ENCODE peak calls at places on chromosome 20, in four cellular contexts. K is transverse colon, M is HepG2, P is stomach. L is an unnamed sample.
A peak's percentile ranks its signal among the peaks of the same experiment; 100 is the strongest.

GRCh38 chr20:39473533-39473932 is 511.4 kb downstream of the DHX35 start:
- DNase-seq in K (no peak), P (no peak), M (no peak), L (no peak)

GRCh38 chr20:60204601-60205000 is 246.4 kb downstream of the CDH26 start:
- DNase-seq in M (no peak), P (no peak), K (no peak), L (no peak)

GRCh38 chr20:16236589-16237241 is 336.5 kb downstream of the KIF16B start:
- DNase-seq in P (no peak), K (no peak), M (no peak), L (no peak)

GRCh38 chr20:32443386-32443974 is 85.3 kb downstream of the ASXL1 start:
- DNase-seq in K (peak; percentile 4), M (no peak), P (no peak), L (no peak)

GRCh38 chr20:17533396-17533795 is 2.2 kb upstream of the BFSP1 start:
- DNase-seq in M (peak; percentile 71), K (no peak), P (no peak), L (no peak)

GRCh38 chr20:3686867-3687321 is 5.1 kb upstream of the ADAM33 start:
- DNase-seq in K (peak; percentile 81), P (peak; percentile 52), M (no peak), L (peak; percentile 93)

GRCh38 chr20:52747736-52748135 is 224.4 kb upstream of the TSHZ2 start:
- DNase-seq in P (no peak), K (no peak), M (peak; percentile 37), L (no peak)

GRCh38 chr20:12130781-12131180 is 213.1 kb downstream of the BTBD3 start:
- DNase-seq in P (no peak), K (no peak), M (no peak), L (no peak)

GRCh38 chr20:25017257-25017803 is 24.8 kb upstream of the APMAP start:
- DNase-seq in P (peak; percentile 98), K (peak; percentile 74), M (peak; percentile 64), L (no peak)

GRCh38 chr20:37523012-37523391 is 2.0 kb downstream of the NNAT start:
- DNase-seq in K (no peak), P (peak; percentile 25), M (no peak), L (no peak)

GRCh38 chr20:33914871-33915270 is 78.8 kb upstream of the RALY start:
- DNase-seq in K (no peak), P (no peak), M (peak; percentile 51), L (no peak)

GRCh38 chr20:3843490-3843889 is 3.1 kb upstream of the MAVS start:
- DNase-seq in M (peak; percentile 69), P (no peak), K (peak; percentile 42), L (no peak)

GRCh38 chr20:48784273-48784641 is 43.5 kb downstream of the PREX1 start:
- DNase-seq in M (no peak), P (no peak), K (no peak), L (no peak)

GRCh38 chr20:24477831-24478547 is 8.6 kb downstream of the SYNDIG1 start:
- DNase-seq in M (no peak), K (no peak), P (no peak), L (no peak)

GRCh38 chr20:15917333-15917732 is 655.9 kb downstream of the KIF16B start:
- DNase-seq in P (no peak), M (no peak), K (no peak), L (no peak)

GRCh38 chr20:62699741-62700140 is 8.9 kb upstream of the NTSR1 start:
- DNase-seq in K (no peak), M (no peak), P (no peak), L (no peak)

DNA sequence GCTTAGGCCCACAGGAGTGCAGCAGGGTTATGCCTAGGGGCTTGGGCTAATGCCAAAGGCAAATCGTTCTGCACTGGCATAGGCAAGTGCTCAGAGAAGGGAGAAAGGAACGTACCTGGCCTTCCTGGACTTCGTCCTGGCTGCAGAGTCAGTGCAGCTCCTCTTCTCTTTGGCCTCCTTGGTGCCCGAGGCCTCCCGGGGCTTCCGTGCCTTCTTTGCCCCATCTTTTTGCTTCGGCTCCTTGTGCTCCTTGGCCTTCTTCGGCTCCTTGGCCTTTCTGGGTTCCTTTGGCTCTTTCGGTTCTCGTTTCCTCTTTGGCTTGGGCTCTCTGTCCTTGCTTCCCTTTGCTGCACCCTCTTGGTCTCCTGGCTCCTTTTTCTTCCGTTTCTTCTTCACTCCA is 85.2 kb downstream of the CHD6 start:
- DNase-seq in M (no peak), P (no peak), K (no peak), L (no peak)
- H3K4me1 ChIP-seq in M (peaks cover 53% of the 10 kb centered on the region), P (peaks cover 6% of the 10 kb centered on the region), K (no peaks in the 10 kb centered on the region), L (no peaks in the 10 kb centered on the region)

GRCh38 chr20:50399003-50399916 is 110.9 kb upstream of the PTPN1 start:
- DNase-seq in M (peak; percentile 99), P (peak; percentile 51), K (peak; percentile 45), L (peak; percentile 63)

GRCh38 chr20:50400705-50401045 is 109.5 kb upstream of the PTPN1 start:
- DNase-seq in M (no peak), P (no peak), K (no peak), L (no peak)

GRCh38 chr20:50401047-50401586 is 109.1 kb upstream of the PTPN1 start:
- DNase-seq in P (no peak), M (no peak), K (no peak), L (no peak)

GRCh38 chr20:50398471-50399002 is 111.6 kb upstream of the PTPN1 start:
- DNase-seq in P (no peak), M (no peak), K (no peak), L (no peak)

GRCh38 chr20:50399917-50400704 is 110.1 kb upstream of the PTPN1 start:
- DNase-seq in K (no peak), M (peak; percentile 99), P (peak; percentile 71), L (no peak)
- TF ChIP-seq EP300 in K (no peak), M (peak; percentile 99), P (no peak), L (no peak)

DNA sequence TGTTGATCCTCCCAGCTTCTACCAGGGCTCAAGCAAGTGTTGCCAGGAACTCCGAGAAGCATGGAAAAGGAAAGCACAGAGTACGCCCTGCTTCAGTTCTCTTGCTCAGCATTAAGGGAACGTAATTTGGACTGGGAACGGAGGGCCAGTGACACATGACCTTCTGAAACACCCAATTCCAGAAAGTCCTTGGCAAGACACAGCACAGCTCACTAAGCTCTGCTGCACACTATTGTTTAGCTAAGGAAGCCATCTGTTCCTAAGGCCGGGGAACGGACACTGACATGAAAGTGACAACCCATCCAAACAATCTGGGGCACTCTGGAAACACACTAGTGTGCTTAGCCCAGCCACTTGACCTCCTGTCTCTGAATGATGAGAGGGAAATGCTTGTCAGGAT is 56.9 kb upstream of the NXT1 start:
- DNase-seq in M (no peak), K (peak; percentile 26), P (no peak), L (no peak)
- H3K27ac ChIP-seq in M (no peak overlapping the region), K (peak overlapping the region; percentile 55), P (peak overlapping the region; percentile 79), L (no peak overlapping the region)

GRCh38 chr20:21509597-21510331 is 4.1 kb downstream of the NKX2-2 start:
- DNase-seq in M (no peak), P (no peak), K (no peak), L (peak; percentile 22)
- H3K4me1 ChIP-seq in M (peaks cover 21% of the 10 kb centered on the region), P (peaks cover 66% of the 10 kb centered on the region), K (peaks cover 57% of the 10 kb centered on the region), L (peaks cover 10% of the 10 kb centered on the region)

DNA sequence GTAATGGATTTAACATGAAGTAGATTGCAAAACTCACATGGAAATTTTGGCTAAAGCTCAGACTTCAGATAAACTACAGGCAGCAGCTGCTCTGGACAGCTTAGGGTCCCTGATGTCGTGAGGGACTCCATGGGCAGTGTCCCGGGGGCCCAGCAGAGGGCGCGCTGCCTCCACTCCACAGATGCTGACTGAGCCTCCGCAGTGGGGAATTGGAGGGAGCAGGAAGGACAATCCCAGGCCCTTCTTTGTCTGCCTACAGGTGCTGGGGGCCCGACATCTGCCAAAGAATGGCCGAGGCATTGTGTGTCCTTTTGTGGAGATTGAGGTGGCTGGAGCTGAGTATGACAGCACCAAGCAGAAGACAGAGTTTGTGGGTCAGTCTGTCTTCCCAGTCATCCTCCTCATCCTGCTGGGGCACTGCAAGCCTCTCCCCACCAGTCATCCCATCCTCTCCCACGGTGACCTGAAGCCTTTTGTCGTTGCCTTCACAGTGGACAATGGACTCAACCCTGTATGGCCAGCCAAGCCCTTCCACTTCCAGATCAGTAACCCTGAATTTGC is 35.9 kb downstream of the PLCG1 start:
- DNase-seq in M (peak; percentile 62), K (peak; percentile 86), P (peak; percentile 82), L (peak; percentile 94)
- TF ChIP-seq EP300 in M (no peak), K (no peak), P (no peak), L (no peak)

GRCh38 chr20:35319206-35320197 is 27.3 kb upstream of the FAM83C start:
- DNase-seq in M (no peak), P (no peak), K (no peak), L (no peak)
- H3K27ac ChIP-seq in M (peak overlapping the region; percentile 1), P (peak overlapping the region; percentile 75), K (peak overlapping the region; percentile 88), L (no peak overlapping the region)

L was measured in ovary.